ENCODE peak calls at places on chromosome 3, in five cellular contexts. D, O, X, S and A are unnamed samples.

GRCh38 chr3:168467085-168467714 is 371.5 kb upstream of the GOLIM4 start:
- DNase-seq in O (no peak), S (no peak), D (peak; percentile 59), X (peak; percentile 14), A (no peak)

GRCh38 chr3:16935766-16936165 is 51.0 kb downstream of the PLCL2 start:
- DNase-seq in O (no peak), S (no peak), X (no peak), D (no peak), A (no peak)

GRCh38 chr3:195151866-195152526 is 119.0 kb downstream of the XXYLT1 start:
- DNase-seq in O (no peak), D (peak; percentile 40), S (no peak), X (peak; percentile 42), A (no peak)

GRCh38 chr3:50627407-50628051 is 10.6 kb downstream of the MAPKAPK3 start:
- DNase-seq in D (peak; percentile 91), X (peak; percentile 72), O (peak; percentile 66), S (no peak), A (no peak)

GRCh38 chr3:42662037-42662812 is 8.7 kb downstream of the ZBTB47 start:
- DNase-seq in X (no peak), O (no peak), S (no peak), D (no peak), A (no peak)

GRCh38 chr3:186176382-186176990 is 67.6 kb upstream of the ETV5 start:
- DNase-seq in X (no peak), D (peak; percentile 15), O (no peak), S (no peak), A (no peak)

GRCh38 chr3:133570937-133571320 is 2.6 kb upstream of the CDV3 start:
- DNase-seq in S (no peak), O (no peak), D (no peak), X (no peak), A (no peak)

GRCh38 chr3:78969483-78969882 is 798.3 kb downstream of the ROBO1 start:
- DNase-seq in O (no peak), X (no peak), D (no peak), S (no peak), A (no peak)

GRCh38 chr3:127328391-127328790 is 40.5 kb upstream of the PRR20G start:
- DNase-seq in S (no peak), D (no peak), X (no peak), O (no peak), A (no peak)

GRCh38 chr3:8650583-8651416 is 6.2 kb upstream of the SSUH2 start:
- DNase-seq in D (no peak), S (no peak), X (no peak), O (no peak), A (no peak)

GRCh38 chr3:186998937-186999368 is 68.6 kb downstream of the ST6GAL1 start:
- DNase-seq in X (no peak), O (peak; percentile 81), S (peak; percentile 76), D (peak; percentile 92), A (no peak)

GRCh38 chr3:178353292-178353814 is 182.9 kb upstream of the KCNMB2 start:
- DNase-seq in D (no peak), X (no peak), S (no peak), O (no peak), A (no peak)

GRCh38 chr3:28089527-28089897 is 151.9 kb upstream of the CMC1 start:
- DNase-seq in D (no peak), X (no peak), O (no peak), S (no peak), A (no peak)

GRCh38 chr3:168398371-168399030 is 302.8 kb upstream of the GOLIM4 start:
- DNase-seq in D (no peak), X (no peak), S (no peak), O (no peak), A (no peak)

GRCh38 chr3:121957674-121958419 is 63.6 kb downstream of the SLC15A2 start:
- DNase-seq in D (no peak), S (no peak), X (no peak), O (no peak), A (no peak)

GRCh38 chr3:111943533-111943932 is 35.3 kb upstream of the ABHD10 start:
- DNase-seq in D (no peak), X (no peak), S (no peak), O (no peak), A (no peak)

GRCh38 chr3:185688808-185689207 is 102.7 kb downstream of the SENP2 start:
- DNase-seq in D (peak; percentile 67), S (no peak), O (no peak), X (peak; percentile 80), A (no peak)

GRCh38 chr3:127754411-127755304 is 67.7 kb downstream of the MGLL start:
- DNase-seq in O (no peak), X (peak; percentile 71), S (no peak), D (no peak), A (no peak)

GRCh38 chr3:109081746-109082510 is 36.0 kb downstream of the MORC1 start:
- DNase-seq in X (peak; percentile 52), O (peak; percentile 52), D (peak; percentile 80), S (peak; percentile 62), A (no peak)

GRCh38 chr3:50324351-50325144 is 2.0 kb upstream of the HYAL2 start:
- DNase-seq in O (peak; percentile 94), X (peak; percentile 80), S (peak; percentile 96), D (peak; percentile 98), A (peak; percentile 77)

GRCh38 chr3:45612918-45613602 is 18.5 kb downstream of the LIMD1 start:
- DNase-seq in O (no peak), D (no peak), S (no peak), X (no peak), A (no peak)

GRCh38 chr3:55118453-55118852 is 190.6 kb upstream of the LRTM1 start:
- DNase-seq in X (no peak), S (no peak), D (no peak), O (no peak), A (no peak)

GRCh38 chr3:171204942-171205341 is 178.4 kb upstream of the SLC2A2 start:
- DNase-seq in D (no peak), X (no peak), S (no peak), O (no peak), A (no peak)

GRCh38 chr3:113295463-113295862 is 84.1 kb downstream of the BOC start:
- DNase-seq in S (no peak), O (no peak), X (no peak), D (no peak), A (no peak)

GRCh38 chr3:10505050-10505790 is at the start of gene ATP2B2:
- DNase-seq in X (no peak), O (peak; percentile 56), S (peak; percentile 64), D (peak; percentile 83), A (no peak)

GRCh38 chr3:114480442-114480841 is 186.6 kb downstream of the TIGIT start:
- DNase-seq in X (no peak), S (no peak), O (no peak), D (no peak), A (no peak)

GRCh38 chr3:43097681-43098080 is 8.2 kb downstream of the POMGNT2 start:
- DNase-seq in S (no peak), D (no peak), O (no peak), X (no peak), A (no peak)

GRCh38 chr3:49910409-49911123 is 6.9 kb upstream of the MST1R start:
- DNase-seq in X (no peak), S (no peak), O (peak; percentile 76), D (peak; percentile 89), A (no peak)

GRCh38 chr3:18018491-18019177 is 276.2 kb upstream of the TBC1D5 start:
- DNase-seq in D (no peak), O (no peak), S (no peak), X (no peak), A (no peak)

GRCh38 chr3:156727519-156728205 is 53.3 kb downstream of the TIPARP start:
- DNase-seq in O (no peak), D (no peak), X (no peak), S (no peak), A (no peak)

GRCh38 chr3:13301295-13301987 is 118.7 kb downstream of the NUP210 start:
- DNase-seq in S (peak; percentile 74), X (peak; percentile 93), O (peak; percentile 74), D (peak; percentile 92), A (no peak)

GRCh38 chr3:154050766-154051165 is 70.4 kb upstream of the ARHGEF26 start:
- DNase-seq in S (no peak), O (no peak), D (no peak), X (no peak), A (no peak)

GRCh38 chr3:130688677-130689076 is 58.0 kb downstream of the PIK3R4 start:
- DNase-seq in D (no peak), O (no peak), S (no peak), X (no peak), A (no peak)

GRCh38 chr3:110881069-110881468 is 190.5 kb upstream of the NECTIN3 start:
- DNase-seq in S (no peak), X (peak; percentile 18), O (peak; percentile 39), D (peak; percentile 65), A (no peak)

GRCh38 chr3:59386165-59386564 is 336.3 kb upstream of the CFAP20DC start:
- DNase-seq in O (no peak), S (no peak), D (no peak), X (peak; percentile 13), A (no peak)

GRCh38 chr3:146368882-146369523 is 100.4 kb downstream of the PLSCR2 start:
- DNase-seq in S (no peak), D (no peak), X (no peak), O (no peak), A (no peak)

GRCh38 chr3:64600246-64600645 is 87.6 kb downstream of the ADAMTS9 start:
- DNase-seq in D (no peak), O (no peak), X (no peak), S (no peak), A (no peak)

GRCh38 chr3:184942735-184943134 is 130.8 kb downstream of the VPS8 start:
- DNase-seq in D (no peak), O (no peak), X (peak; percentile 6), S (no peak), A (no peak)

GRCh38 chr3:59245300-59245878 is 195.6 kb upstream of the CFAP20DC start:
- DNase-seq in O (no peak), S (no peak), D (no peak), X (no peak), A (no peak)

GRCh38 chr3:196694202-196694638 is 17.8 kb downstream of the CEP19 start:
- DNase-seq in O (no peak), S (no peak), D (no peak), X (peak; percentile 43), A (no peak)
- TF ChIP-seq CTCF in O (no peak), S (no peak), D (no peak), X (no peak), A (no peak)

GRCh38 chr3:179558742-179559364 is 3.9 kb upstream of the ACTL6A start:
- DNase-seq in X (peak; percentile 73), S (peak; percentile 72), O (peak; percentile 73), D (peak; percentile 90), A (no peak)
- TF ChIP-seq CTCF in X (peak; percentile 79), S (peak; percentile 92), O (peak; percentile 48), D (peak; percentile 96), A (peak; percentile 42)

GRCh38 chr3:196796317-196796716 is 56.7 kb downstream of the PAK2 start:
- DNase-seq in X (no peak), O (no peak), S (no peak), D (no peak), A (no peak)
- TF ChIP-seq CTCF in X (no peak), O (no peak), S (no peak), D (no peak), A (no peak)

GRCh38 chr3:53493997-53494791 is at the start of gene CACNA1D:
- DNase-seq in O (peak; percentile 90), X (no peak), D (peak; percentile 93), S (peak; percentile 90), A (no peak)
- TF ChIP-seq CTCF in O (no peak), X (no peak), D (peak; percentile 36), S (no peak), A (no peak)

GRCh38 chr3:15531346-15531745 is 9.8 kb upstream of the COLQ start:
- DNase-seq in S (no peak), X (no peak), O (no peak), D (no peak), A (no peak)
- TF ChIP-seq CTCF in S (no peak), X (no peak), O (no peak), D (no peak), A (no peak)